ENCODE peak calls at places on chromosomes 2 and 18, in eight cellular contexts. K is endodermal cell; D is uterus; S is pancreas; J is CD4-positive, alpha-beta T cell; M is psoas muscle; L is upper lobe of right lung; T is dorsolateral prefrontal cortex. Q is an unnamed sample.

GRCh38 chr18:23487738-23488625 is 15.3 kb upstream of the RMC1 start:
- DNase-seq in K (no peak), D (no peak), S (no peak), J (no peak), M (no peak), L (peak), T (no peak), Q (peak)

GRCh38 chr2:100957971-100958653 is 44.0 kb upstream of the RPL31 start:
- DNase-seq in K (no peak), D (peak), S (peak), J (no peak), M (no peak), L (no peak), T (no peak), Q (no peak)

GRCh38 chr18:55420665-55420964 is 167.4 kb downstream of the TCF4 start:
- DNase-seq in K (no peak), D (no peak), S (no peak), J (no peak), M (no peak), L (no peak), T (no peak), Q (no peak)

GRCh38 chr2:132515010-132515409 is 98.4 kb downstream of the GPR39 start:
- DNase-seq in K (no peak), D (no peak), S (peak), J (no peak), M (no peak), L (no peak), T (no peak), Q (no peak)

GRCh38 chr2:127048969-127049897 is 57.7 kb downstream of the BIN1 start:
- DNase-seq in K (no peak), D (peak), S (no peak), J (no peak), M (no peak), L (peak), T (peak), Q (no peak)

GRCh38 chr2:4588606-4589005 is 885.2 kb downstream of the DCDC2C start:
- DNase-seq in K (no peak), D (no peak), S (no peak), J (no peak), M (no peak), L (no peak), T (no peak), Q (no peak)

GRCh38 chr2:102619414-102620319 is at the start of gene SLC9A2:
- DNase-seq in K (peak), D (no peak), S (no peak), J (no peak), M (peak), L (peak), T (no peak), Q (no peak)

GRCh38 chr2:39488450-39488849 is 51.4 kb upstream of the MAP4K3 start:
- DNase-seq in K (no peak), D (no peak), S (no peak), J (no peak), M (no peak), L (no peak), T (no peak), Q (peak)

GRCh38 chr2:149990965-149991364 is 403.4 kb upstream of the MMADHC start:
- DNase-seq in K (no peak), D (no peak), S (no peak), J (no peak), M (no peak), L (no peak), T (no peak), Q (no peak)

GRCh38 chr2:39008663-39009062 is 112.2 kb downstream of the SOS1 start:
- DNase-seq in K (no peak), D (no peak), S (no peak), J (no peak), M (no peak), L (no peak), T (no peak), Q (no peak)

GRCh38 chr2:128493880-128494279 is 175.2 kb upstream of the HS6ST1 start:
- DNase-seq in K (peak), D (no peak), S (no peak), J (no peak), M (no peak), L (no peak), T (no peak), Q (no peak)

GRCh38 chr2:241074065-241074818 is 27.8 kb downstream of the MTERF4 start:
- DNase-seq in K (no peak), D (no peak), S (no peak), J (no peak), M (no peak), L (no peak), T (no peak), Q (no peak)

GRCh38 chr18:75324686-75325257 is 102.7 kb downstream of the SMIM21 start:
- DNase-seq in K (no peak), D (no peak), S (no peak), J (no peak), M (no peak), L (no peak), T (no peak), Q (no peak)

GRCh38 chr2:240390091-240391073 is 45.1 kb upstream of the GPC1 start:
- DNase-seq in K (no peak), D (no peak), S (no peak), J (no peak), M (peak), L (peak), T (peak), Q (peak)

GRCh38 chr2:181457741-181458425 is 697 bp downstream of the ITGA4 start:
- DNase-seq in K (peak), D (peak), S (peak), J (peak), M (peak), L (peak), T (peak), Q (peak)

GRCh38 chr2:44807344-44808025 is 134.0 kb upstream of the SIX3 start:
- DNase-seq in K (no peak), D (no peak), S (no peak), J (no peak), M (no peak), L (no peak), T (no peak), Q (no peak)

GRCh38 chr2:54572636-54573531 is 116.8 kb downstream of the SPTBN1 start:
- DNase-seq in K (peak), D (no peak), S (no peak), J (no peak), M (no peak), L (no peak), T (no peak), Q (no peak)

GRCh38 chr2:164498841-164499240 is 122.4 kb downstream of the GRB14 start:
- DNase-seq in K (no peak), D (no peak), S (no peak), J (no peak), M (no peak), L (no peak), T (no peak), Q (no peak)

GRCh38 chr2:164504253-164504652 is 117.0 kb downstream of the GRB14 start:
- DNase-seq in K (peak), D (no peak), S (no peak), J (no peak), M (no peak), L (no peak), T (no peak), Q (no peak)
- TF ChIP-seq CTCF in K (peak), D (no peak), S (no peak), J (no peak), M (no peak), L (peak), T (no peak), Q (no peak)

GRCh38 chr2:225556461-225556860 is 157.0 kb downstream of the NYAP2 start:
- DNase-seq in K (no peak), D (no peak), S (no peak), J (no peak), M (no peak), L (no peak), T (no peak), Q (no peak)
- TF ChIP-seq CTCF in K (peak), D (no peak), S (no peak), J (no peak), M (no peak), L (no peak), T (no peak), Q (no peak)

DNA sequence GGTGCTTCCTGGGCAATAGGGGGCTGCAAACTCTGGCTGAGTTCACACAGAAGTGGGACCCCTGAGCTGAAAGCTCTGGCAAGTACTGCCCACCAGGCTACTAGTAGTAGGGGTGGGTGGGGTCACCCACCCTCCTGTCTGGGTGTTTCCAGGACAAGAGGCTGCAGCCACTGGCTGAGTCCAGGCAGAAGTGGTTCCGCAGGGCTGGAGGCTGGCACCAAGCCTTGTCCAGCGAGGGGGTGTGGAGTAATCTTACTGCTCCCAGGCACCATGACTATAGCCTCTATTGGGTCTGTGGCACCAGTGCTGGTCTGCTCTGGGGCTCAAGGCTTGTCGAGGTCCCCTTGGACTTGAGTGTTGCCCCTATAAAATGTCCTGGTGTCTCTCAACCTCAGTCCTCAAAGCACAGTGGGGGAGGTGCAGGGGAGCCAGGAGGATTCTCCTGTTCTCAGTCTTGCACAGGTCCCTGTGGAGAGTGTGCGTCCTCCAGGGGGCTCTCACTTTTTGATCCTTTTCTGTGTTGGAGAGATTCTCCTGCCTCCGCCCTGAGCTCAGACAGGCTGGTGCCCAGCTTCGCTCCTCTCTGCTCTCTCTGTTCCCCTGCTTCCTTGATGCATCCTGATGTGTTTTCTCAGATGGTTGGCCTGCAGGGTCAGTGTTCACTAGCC is 48.1 kb downstream of the NUP35 start:
- DNase-seq in K (peak), D (no peak), S (no peak), J (no peak), M (no peak), L (peak), T (no peak), Q (no peak)
- TF ChIP-seq CTCF in K (peak), D (no peak), S (no peak), J (no peak), M (no peak), L (no peak), T (no peak), Q (no peak)

DNA sequence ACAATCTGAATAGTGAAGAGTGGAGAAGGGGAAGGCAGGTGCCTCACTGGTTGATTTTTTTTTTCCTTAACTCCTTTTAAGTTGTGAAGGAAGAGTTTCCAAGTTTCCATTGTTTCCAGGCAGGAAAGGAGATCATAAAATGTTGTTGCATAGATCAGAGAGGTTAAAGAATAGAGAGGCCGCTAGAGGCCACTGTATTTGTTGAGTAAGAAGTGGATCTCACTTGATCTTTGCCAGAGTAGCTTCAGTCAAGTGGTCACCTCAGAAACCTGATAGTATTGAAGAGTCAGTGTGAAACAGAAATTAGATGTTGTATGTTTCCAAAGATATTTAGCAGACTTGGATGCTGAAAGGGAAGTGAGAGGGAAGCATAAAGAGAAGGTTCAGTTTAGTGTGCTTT is 17.6 kb downstream of the CTNNA2 start:
- DNase-seq in K (no peak), D (no peak), S (no peak), J (no peak), M (no peak), L (no peak), T (no peak), Q (no peak)
- TF ChIP-seq CTCF in K (peak), D (no peak), S (no peak), J (no peak), M (no peak), L (no peak), T (no peak), Q (no peak)

DNA sequence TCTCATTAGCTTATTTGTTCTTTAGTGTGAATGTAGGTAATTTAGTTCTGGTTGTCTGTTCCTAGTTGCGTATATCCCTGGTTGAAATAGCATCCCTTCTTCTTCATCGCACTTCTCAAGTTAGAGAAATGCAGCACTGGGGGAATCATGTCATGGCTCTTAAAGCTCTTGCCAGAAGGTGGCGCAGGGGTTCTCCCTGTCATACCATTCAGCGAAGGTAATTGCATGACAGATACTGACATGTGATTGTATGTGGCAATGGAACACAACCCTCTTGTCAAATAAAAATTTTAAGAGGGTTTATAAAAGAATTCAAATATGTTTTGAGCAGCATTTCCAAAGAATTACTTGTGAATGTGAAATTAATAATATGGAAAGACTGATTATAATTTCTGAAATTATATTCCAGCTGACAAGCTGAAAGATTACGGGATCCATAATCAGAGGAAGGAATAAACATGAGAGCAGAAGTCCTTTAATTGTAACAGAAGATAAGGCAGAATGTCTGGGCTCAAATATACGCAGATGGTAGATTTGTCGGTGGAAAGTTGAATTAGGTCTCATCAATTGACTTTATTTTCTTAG is 411.7 kb downstream of the DSEL start:
- DNase-seq in K (peak), D (no peak), S (peak), J (no peak), M (peak), L (peak), T (peak), Q (no peak)
- TF ChIP-seq CTCF in K (peak), D (no peak), S (peak), J (peak), M (peak), L (peak), T (peak), Q (peak)

DNA sequence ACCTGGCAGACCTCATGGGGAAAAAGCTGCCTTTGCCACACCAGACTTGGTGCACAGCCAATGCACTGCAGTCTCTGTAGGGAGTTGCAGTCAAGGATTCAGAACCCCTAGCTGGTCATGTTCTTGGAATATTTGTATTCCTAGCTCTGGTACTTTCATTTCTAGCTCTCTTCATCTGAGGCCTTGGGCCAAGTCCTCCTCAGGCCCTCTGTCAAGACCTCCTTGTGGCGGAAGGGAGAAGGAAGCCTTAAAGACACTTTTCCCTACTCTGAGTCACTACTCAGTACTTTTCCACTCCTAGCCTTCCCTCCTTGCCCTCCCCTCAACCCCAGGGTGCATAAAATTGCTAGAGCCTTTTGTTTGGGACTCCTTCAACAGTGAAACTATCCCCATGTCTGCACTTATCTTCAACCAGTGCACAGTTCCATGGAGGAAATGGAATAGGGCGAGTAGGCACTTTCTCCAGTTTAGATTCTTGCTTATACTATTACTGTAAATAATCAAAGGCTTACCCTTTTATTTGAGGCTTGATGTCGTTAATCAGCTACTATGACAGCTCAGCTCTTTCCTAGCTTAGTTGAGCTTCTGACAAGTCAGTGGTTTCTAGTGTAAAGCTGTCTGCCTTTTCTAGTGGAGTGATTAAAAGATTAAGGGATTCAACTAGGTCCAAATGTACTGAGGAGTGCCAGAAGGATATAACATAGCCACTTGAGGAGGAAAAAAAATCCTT is 15.8 kb downstream of the M1AP start:
- DNase-seq in K (peak), D (no peak), S (no peak), J (no peak), M (no peak), L (no peak), T (no peak), Q (no peak)
- TF ChIP-seq CTCF in K (peak), D (no peak), S (no peak), J (no peak), M (no peak), L (no peak), T (no peak), Q (no peak)

DNA sequence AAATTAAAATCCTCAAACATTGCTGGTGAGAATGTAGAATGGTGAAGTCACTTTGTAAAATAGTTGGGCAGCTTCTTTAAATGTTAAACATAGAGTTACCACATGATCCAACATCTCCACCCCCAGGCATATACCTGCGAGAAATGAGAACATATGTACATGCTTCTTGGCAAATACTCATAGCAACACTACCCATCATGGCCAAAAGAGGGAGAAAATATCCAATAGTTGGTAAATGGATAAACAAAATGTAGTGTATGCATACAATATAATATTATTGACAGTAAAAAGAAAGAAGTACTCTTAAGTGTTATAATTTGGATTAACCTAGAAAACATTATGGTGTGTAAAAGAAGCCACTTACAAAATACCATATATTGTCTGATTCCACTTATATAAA is 185.9 kb downstream of the CDH7 start:
- DNase-seq in K (no peak), D (no peak), S (no peak), J (no peak), M (no peak), L (no peak), T (no peak), Q (no peak)
- TF ChIP-seq CTCF in K (peak), D (no peak), S (no peak), J (no peak), M (no peak), L (no peak), T (no peak), Q (no peak)